ENCODE peak calls at places on chromosomes 2 and 18, in four cellular contexts. One of them, this sample, is unnamed.

GRCh38 chr2:150570712-150571111 is 83.2 kb upstream of the RND3 start:
- DNase-seq in mesothelial cell of epicardium: no peak
- DNase-seq in CD8-positive, alpha-beta T cell: no peak
- DNase-seq in MCF 10A: peak; percentile 46
- DNase-seq in this sample: no peak

GRCh38 chr2:209977386-209978239 is 24.8 kb upstream of the RPE start:
- DNase-seq in mesothelial cell of epicardium: no peak
- DNase-seq in CD8-positive, alpha-beta T cell: no peak
- DNase-seq in MCF 10A: peak; percentile 47
- DNase-seq in this sample: no peak

GRCh38 chr18:40863801-40864200 is 1091.2 kb upstream of the PIK3C3 start:
- DNase-seq in mesothelial cell of epicardium: no peak
- DNase-seq in CD8-positive, alpha-beta T cell: no peak
- DNase-seq in MCF 10A: no peak
- DNase-seq in this sample: no peak

GRCh38 chr2:219086215-219086614 is 25.5 kb upstream of the IHH start:
- DNase-seq in mesothelial cell of epicardium: no peak
- DNase-seq in CD8-positive, alpha-beta T cell: no peak
- DNase-seq in MCF 10A: no peak
- DNase-seq in this sample: no peak

GRCh38 chr2:233650981-233651380 is 14.7 kb downstream of the UGT1A10 start:
- DNase-seq in mesothelial cell of epicardium: no peak
- DNase-seq in CD8-positive, alpha-beta T cell: no peak
- DNase-seq in MCF 10A: no peak
- DNase-seq in this sample: no peak

GRCh38 chr2:41597672-41598071 is 450.1 kb upstream of the PKDCC start:
- DNase-seq in mesothelial cell of epicardium: no peak
- DNase-seq in CD8-positive, alpha-beta T cell: no peak
- DNase-seq in MCF 10A: no peak
- DNase-seq in this sample: no peak

GRCh38 chr18:10365021-10365420 is 89.4 kb upstream of the APCDD1 start:
- DNase-seq in mesothelial cell of epicardium: no peak
- DNase-seq in CD8-positive, alpha-beta T cell: no peak
- DNase-seq in MCF 10A: no peak
- DNase-seq in this sample: no peak

GRCh38 chr2:177331446-177331997 is 61.1 kb upstream of the AGPS start:
- DNase-seq in mesothelial cell of epicardium: no peak
- DNase-seq in CD8-positive, alpha-beta T cell: no peak
- DNase-seq in MCF 10A: no peak
- DNase-seq in this sample: no peak

GRCh38 chr2:74014813-74015212 is 30.1 kb downstream of the TET3 start:
- DNase-seq in mesothelial cell of epicardium: no peak
- DNase-seq in CD8-positive, alpha-beta T cell: no peak
- DNase-seq in MCF 10A: no peak
- DNase-seq in this sample: no peak

GRCh38 chr2:239596792-239597191 is 196.0 kb upstream of the HDAC4 start:
- DNase-seq in mesothelial cell of epicardium: no peak
- DNase-seq in CD8-positive, alpha-beta T cell: no peak
- DNase-seq in MCF 10A: no peak
- DNase-seq in this sample: no peak

GRCh38 chr2:176848844-176849243 is 363.8 kb upstream of the HNRNPA3 start:
- DNase-seq in mesothelial cell of epicardium: no peak
- DNase-seq in CD8-positive, alpha-beta T cell: no peak
- DNase-seq in MCF 10A: no peak
- DNase-seq in this sample: no peak

GRCh38 chr2:143261986-143262784 is 133.0 kb downstream of the ARHGAP15 start:
- DNase-seq in mesothelial cell of epicardium: no peak
- DNase-seq in CD8-positive, alpha-beta T cell: peak; percentile 66
- DNase-seq in MCF 10A: no peak
- DNase-seq in this sample: no peak

GRCh38 chr2:160220545-160221009 is 20.5 kb upstream of the ITGB6 start:
- DNase-seq in mesothelial cell of epicardium: no peak
- DNase-seq in CD8-positive, alpha-beta T cell: no peak
- DNase-seq in MCF 10A: peak; percentile 90
- DNase-seq in this sample: no peak

GRCh38 chr2:1157107-1157506 is 206.5 kb downstream of the SNTG2 start:
- DNase-seq in mesothelial cell of epicardium: no peak
- DNase-seq in CD8-positive, alpha-beta T cell: no peak
- DNase-seq in MCF 10A: no peak
- DNase-seq in this sample: no peak

GRCh38 chr2:19369341-19369955 is 11.0 kb upstream of the OSR1 start:
- DNase-seq in mesothelial cell of epicardium: no peak
- DNase-seq in CD8-positive, alpha-beta T cell: no peak
- DNase-seq in MCF 10A: peak; percentile 70
- DNase-seq in this sample: no peak
- TF ChIP-seq CTCF in mesothelial cell of epicardium: no peak
- TF ChIP-seq CTCF in CD8-positive, alpha-beta T cell: no peak
- TF ChIP-seq CTCF in MCF 10A: peak; percentile 71
- TF ChIP-seq CTCF in this sample: no peak

GRCh38 chr18:69002233-69002632 is 204.4 kb downstream of the CCDC102B start:
- DNase-seq in mesothelial cell of epicardium: no peak
- DNase-seq in CD8-positive, alpha-beta T cell: no peak
- DNase-seq in MCF 10A: peak; percentile 15
- DNase-seq in this sample: no peak
- TF ChIP-seq CTCF in mesothelial cell of epicardium: peak; percentile 47
- TF ChIP-seq CTCF in CD8-positive, alpha-beta T cell: no peak
- TF ChIP-seq CTCF in MCF 10A: peak; percentile 21
- TF ChIP-seq CTCF in this sample: peak; percentile 53

DNA sequence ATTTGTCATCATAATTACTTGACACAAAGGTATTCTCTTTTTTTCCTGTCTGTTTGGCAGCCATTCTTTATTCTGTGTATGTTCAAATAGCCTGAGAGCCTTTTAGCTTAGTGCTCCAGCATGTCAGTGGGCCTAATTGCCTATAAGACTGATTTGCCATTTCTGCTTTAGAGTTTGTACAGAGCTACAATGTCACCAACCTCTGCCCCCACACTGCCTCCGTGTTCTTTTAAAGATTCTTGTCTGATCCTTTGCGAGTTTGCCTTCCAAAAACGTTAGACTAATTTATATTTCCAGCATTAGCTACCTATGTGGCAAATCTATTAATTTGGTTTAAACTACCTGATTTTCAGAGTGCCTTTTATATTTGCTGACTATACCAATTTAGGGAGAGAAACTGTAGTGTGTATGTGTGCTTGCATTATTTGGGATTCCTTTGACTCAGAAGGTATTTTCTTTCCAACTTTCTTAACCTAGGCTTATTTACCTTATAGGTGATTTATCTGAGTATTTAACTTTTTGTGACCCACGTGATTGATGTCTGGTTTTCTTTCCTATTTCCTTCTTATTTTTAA is 70.8 kb downstream of the FAM117B start:
- DNase-seq in mesothelial cell of epicardium: no peak
- DNase-seq in CD8-positive, alpha-beta T cell: no peak
- DNase-seq in MCF 10A: no peak
- DNase-seq in this sample: no peak
- TF ChIP-seq CTCF in mesothelial cell of epicardium: no peak
- TF ChIP-seq CTCF in CD8-positive, alpha-beta T cell: no peak
- TF ChIP-seq CTCF in MCF 10A: no peak
- TF ChIP-seq CTCF in this sample: no peak

GRCh38 chr2:79547568-79547967 is 34.7 kb downstream of the CTNNA2 start:
- DNase-seq in mesothelial cell of epicardium: no peak
- DNase-seq in CD8-positive, alpha-beta T cell: no peak
- DNase-seq in MCF 10A: no peak
- DNase-seq in this sample: no peak
- TF ChIP-seq CTCF in mesothelial cell of epicardium: no peak
- TF ChIP-seq CTCF in CD8-positive, alpha-beta T cell: no peak
- TF ChIP-seq CTCF in MCF 10A: no peak
- TF ChIP-seq CTCF in this sample: no peak

GRCh38 chr2:54558976-54559410 is 102.9 kb downstream of the SPTBN1 start:
- DNase-seq in mesothelial cell of epicardium: no peak
- DNase-seq in CD8-positive, alpha-beta T cell: no peak
- DNase-seq in MCF 10A: peak; percentile 30
- DNase-seq in this sample: no peak

GRCh38 chr2:54556659-54557121 is 100.6 kb downstream of the SPTBN1 start:
- DNase-seq in mesothelial cell of epicardium: no peak
- DNase-seq in CD8-positive, alpha-beta T cell: no peak
- DNase-seq in MCF 10A: peak; percentile 37
- DNase-seq in this sample: no peak

GRCh38 chr2:54557211-54557600 is 101.1 kb downstream of the SPTBN1 start:
- DNase-seq in mesothelial cell of epicardium: no peak
- DNase-seq in CD8-positive, alpha-beta T cell: no peak
- DNase-seq in MCF 10A: no peak
- DNase-seq in this sample: no peak

GRCh38 chr2:54558188-54558975 is 102.3 kb downstream of the SPTBN1 start:
- DNase-seq in mesothelial cell of epicardium: peak; percentile 77
- DNase-seq in CD8-positive, alpha-beta T cell: peak; percentile 76
- DNase-seq in MCF 10A: peak; percentile 85
- DNase-seq in this sample: peak; percentile 78

GRCh38 chr2:54557601-54558187 is 101.6 kb downstream of the SPTBN1 start:
- DNase-seq in mesothelial cell of epicardium: peak; percentile 77
- DNase-seq in CD8-positive, alpha-beta T cell: peak; percentile 75
- DNase-seq in MCF 10A: peak; percentile 69
- DNase-seq in this sample: peak; percentile 63
- TF ChIP-seq CTCF in mesothelial cell of epicardium: no peak
- TF ChIP-seq CTCF in CD8-positive, alpha-beta T cell: peak; percentile 29
- TF ChIP-seq CTCF in MCF 10A: no peak
- TF ChIP-seq CTCF in this sample: no peak